ENCODE peak calls at places on chromosomes 13 and 19, in nine cellular contexts. V, J, A, U, D, N, K, W and H are unnamed samples.

GRCh38 chr13:38951525-38952313 is 38.9 kb downstream of the STOML3 start:
- DNase-seq in U (no peak), N (no peak), W (no peak), K (no peak), D (peak; percentile 28), V (no peak), A (no peak), J (no peak), H (no peak)

GRCh38 chr19:6730153-6730804 is 7.1 kb downstream of the GPR108 start:
- DNase-seq in A (peak; percentile 70), U (no peak), V (no peak), D (no peak), W (no peak), N (peak; percentile 84), K (peak; percentile 80), J (no peak), H (no peak)

GRCh38 chr19:46766569-46767317 is 20.5 kb upstream of the STRN4 start:
- DNase-seq in N (peak; percentile 75), V (no peak), W (no peak), J (peak; percentile 47), K (peak; percentile 70), U (no peak), A (no peak), D (no peak), H (no peak)

GRCh38 chr13:98080280-98080679 is 62.6 kb upstream of the FARP1 start:
- DNase-seq in A (no peak), N (no peak), W (no peak), V (no peak), U (no peak), J (no peak), K (no peak), D (no peak), H (no peak)

GRCh38 chr19:55866521-55866920 is 30.2 kb downstream of the NLRP4 start:
- DNase-seq in K (no peak), J (no peak), D (no peak), N (no peak), V (no peak), W (no peak), U (no peak), A (no peak), H (no peak)

GRCh38 chr13:52599853-52600603 is 42.2 kb upstream of the HNRNPA1L2 start:
- DNase-seq in V (peak; percentile 4), J (peak; percentile 54), W (peak; percentile 29), A (peak; percentile 64), K (peak; percentile 82), N (no peak), U (peak; percentile 35), D (no peak), H (no peak)

GRCh38 chr13:113096052-113096744 is 9.4 kb upstream of the F7 start:
- DNase-seq in W (no peak), J (no peak), U (no peak), V (no peak), D (no peak), A (peak; percentile 50), K (no peak), N (no peak), H (no peak)

GRCh38 chr19:2309734-2310362 is 1.9 kb upstream of the LINGO3 start:
- DNase-seq in V (no peak), D (no peak), J (no peak), U (peak; percentile 54), A (no peak), W (no peak), N (peak; percentile 35), K (no peak), H (no peak)

GRCh38 chr19:43519436-43520088 is 7.4 kb downstream of the ETHE1 start:
- DNase-seq in U (peak; percentile 94), J (peak; percentile 81), N (peak; percentile 92), D (peak; percentile 26), W (peak; percentile 88), A (peak; percentile 87), K (peak; percentile 80), V (peak; percentile 66), H (peak; percentile 78)

GRCh38 chr13:45299194-45299593 is 41.8 kb downstream of the TPT1 start:
- DNase-seq in A (no peak), D (no peak), W (no peak), N (no peak), J (no peak), V (no peak), K (no peak), U (peak; percentile 39), H (no peak)

GRCh38 chr19:3178377-3178972 is at the start of gene S1PR4:
- DNase-seq in V (no peak), W (no peak), U (no peak), A (peak; percentile 56), D (peak; percentile 69), J (no peak), K (no peak), N (no peak), H (no peak)

GRCh38 chr19:50258918-50259372 is 55.5 kb downstream of the MYH14 start:
- DNase-seq in V (no peak), N (peak; percentile 39), A (peak; percentile 74), K (peak; percentile 68), D (no peak), U (no peak), W (no peak), J (no peak), H (no peak)

GRCh38 chr19:18265611-18265981 is 8.7 kb downstream of the IQCN start:
- DNase-seq in W (no peak), D (no peak), N (no peak), J (no peak), K (no peak), V (no peak), U (no peak), A (no peak), H (no peak)

GRCh38 chr13:30702006-30702405 is 33.3 kb upstream of the ALOX5AP start:
- DNase-seq in W (no peak), A (no peak), D (no peak), V (no peak), U (no peak), J (no peak), K (no peak), N (no peak), H (no peak)

GRCh38 chr19:4088975-4089374 is 22.3 kb upstream of the ZBTB7A start:
- DNase-seq in K (no peak), V (no peak), A (no peak), D (peak; percentile 95), U (no peak), J (no peak), N (no peak), W (no peak), H (no peak)

GRCh38 chr19:37361994-37362393 is 8.9 kb upstream of the ZNF527 start:
- DNase-seq in D (no peak), K (no peak), N (no peak), A (no peak), J (no peak), U (peak; percentile 55), V (no peak), W (no peak), H (no peak)

GRCh38 chr13:41579168-41579567 is 121.8 kb downstream of the RGCC start:
- DNase-seq in D (no peak), A (no peak), J (no peak), K (no peak), N (no peak), U (no peak), W (no peak), V (no peak), H (no peak)

GRCh38 chr13:38888309-38888708 is 102.3 kb downstream of the STOML3 start:
- DNase-seq in D (no peak), V (no peak), A (no peak), W (peak; percentile 49), K (no peak), J (no peak), U (peak; percentile 79), N (no peak), H (no peak)

GRCh38 chr13:30529085-30529815 is 63.5 kb upstream of the HMGB1 start:
- DNase-seq in V (no peak), N (peak; percentile 37), W (no peak), J (no peak), A (no peak), K (no peak), D (no peak), U (peak; percentile 34), H (no peak)

GRCh38 chr19:1000095-1000494 is at the start of gene GRIN3B:
- DNase-seq in N (peak; percentile 81), K (peak; percentile 90), U (no peak), J (peak; percentile 78), V (no peak), D (no peak), A (peak; percentile 76), W (peak; percentile 54), H (peak; percentile 38)

GRCh38 chr19:872266-872951 is 12.9 kb downstream of the CFD start:
- DNase-seq in K (peak; percentile 75), W (peak; percentile 82), J (no peak), V (no peak), N (peak; percentile 93), A (peak; percentile 84), D (no peak), U (peak; percentile 68), H (peak; percentile 51)

GRCh38 chr13:23558675-23559536 is 11.3 kb upstream of the TNFRSF19 start:
- DNase-seq in V (peak; percentile 28), J (no peak), A (peak; percentile 82), N (peak; percentile 80), D (peak; percentile 81), W (peak; percentile 79), K (no peak), U (peak; percentile 92), H (peak; percentile 16)

GRCh38 chr19:51294211-51294976 is 17.1 kb upstream of the IGLON5 start:
- DNase-seq in J (no peak), V (no peak), W (no peak), D (no peak), A (no peak), U (no peak), K (no peak), N (no peak), H (no peak)

GRCh38 chr13:70795484-70795883 is 687.2 kb upstream of the KLHL1 start:
- DNase-seq in K (no peak), U (no peak), A (no peak), J (no peak), N (no peak), D (no peak), V (no peak), W (no peak), H (no peak)

GRCh38 chr19:31214997-31215396 is 134.2 kb downstream of the TSHZ3 start:
- DNase-seq in U (peak; percentile 49), A (no peak), V (no peak), N (no peak), W (peak; percentile 59), K (no peak), J (no peak), D (no peak), H (no peak)

GRCh38 chr19:11423804-11424318 is 4.7 kb upstream of the RGL3 start:
- DNase-seq in U (no peak), D (no peak), K (no peak), W (no peak), N (no peak), V (no peak), A (no peak), J (no peak), H (no peak)

GRCh38 chr19:5743640-5744039 is 23.2 kb downstream of the CATSPERD start:
- DNase-seq in K (no peak), V (no peak), D (no peak), N (no peak), U (no peak), A (no peak), W (no peak), J (no peak), H (no peak)

GRCh38 chr19:15265849-15266248 is 33.6 kb upstream of the EPHX3 start:
- DNase-seq in V (no peak), K (no peak), D (no peak), J (no peak), U (peak; percentile 96), N (no peak), W (peak; percentile 62), A (peak; percentile 96), H (no peak)

GRCh38 chr19:35744335-35744687 is 907 bp downstream of the U2AF1L4 start:
- DNase-seq in K (no peak), J (no peak), U (no peak), N (no peak), W (no peak), D (no peak), V (no peak), A (no peak), H (no peak)